ENCODE peak calls at places on chromosomes 2 and 18, in four cellular contexts. One of them, this sample, is unnamed.

GRCh38 chr2:51290725-51291124 is 258.8 kb upstream of the NRXN1 start:
- DNase-seq in HepG2: no peak
- DNase-seq in H1: no peak
- DNase-seq in GM12878: no peak
- DNase-seq in this sample: no peak

GRCh38 chr2:177029501-177029900 is 183.1 kb upstream of the HNRNPA3 start:
- DNase-seq in H1: no peak
- DNase-seq in GM12878: no peak
- DNase-seq in HepG2: no peak
- DNase-seq in this sample: no peak

GRCh38 chr18:8942909-8943545 is 159.5 kb upstream of the NDUFV2 start:
- DNase-seq in H1: no peak
- DNase-seq in HepG2: no peak
- DNase-seq in GM12878: no peak
- DNase-seq in this sample: no peak

GRCh38 chr2:95278051-95278471 is 3.8 kb downstream of the PROM2 start:
- DNase-seq in GM12878: no peak
- DNase-seq in H1: no peak
- DNase-seq in HepG2: no peak
- DNase-seq in this sample: no peak

GRCh38 chr2:241063093-241063551 is 39.0 kb downstream of the MTERF4 start:
- DNase-seq in HepG2: no peak
- DNase-seq in GM12878: no peak
- DNase-seq in H1: no peak
- DNase-seq in this sample: no peak

GRCh38 chr18:37299471-37300304 is 265.9 kb downstream of the CELF4 start:
- DNase-seq in HepG2: peak; percentile 97
- DNase-seq in H1: no peak
- DNase-seq in GM12878: peak; percentile 8
- DNase-seq in this sample: peak; percentile 18

GRCh38 chr18:62170857-62171256 is 16.0 kb downstream of the PIGN start:
- DNase-seq in GM12878: no peak
- DNase-seq in HepG2: no peak
- DNase-seq in H1: no peak
- DNase-seq in this sample: no peak

GRCh38 chr2:164495491-164496223 is 125.6 kb downstream of the GRB14 start:
- DNase-seq in H1: no peak
- DNase-seq in HepG2: peak; percentile 65
- DNase-seq in GM12878: no peak
- DNase-seq in this sample: peak; percentile 33

GRCh38 chr2:20645301-20645701 is 5.6 kb downstream of the HS1BP3 start:
- DNase-seq in GM12878: no peak
- DNase-seq in HepG2: no peak
- DNase-seq in H1: no peak
- DNase-seq in this sample: no peak

GRCh38 chr2:70906439-70907018 is 29.2 kb upstream of the ATP6V1B1 start:
- DNase-seq in HepG2: no peak
- DNase-seq in GM12878: no peak
- DNase-seq in H1: peak; percentile 48
- DNase-seq in this sample: no peak

GRCh38 chr18:9403795-9404564 is 69.4 kb downstream of the TWSG1 start:
- DNase-seq in HepG2: peak; percentile 54
- DNase-seq in H1: peak; percentile 68
- DNase-seq in GM12878: no peak
- DNase-seq in this sample: no peak

GRCh38 chr18:55753643-55754255 is 165.8 kb upstream of the TCF4 start:
- DNase-seq in HepG2: no peak
- DNase-seq in GM12878: no peak
- DNase-seq in H1: no peak
- DNase-seq in this sample: no peak

GRCh38 chr2:119536209-119536608 is 8.0 kb upstream of the CFAP221 start:
- DNase-seq in HepG2: no peak
- DNase-seq in GM12878: no peak
- DNase-seq in H1: no peak
- DNase-seq in this sample: no peak

GRCh38 chr2:19070866-19071265 is 287.6 kb downstream of the OSR1 start:
- DNase-seq in H1: no peak
- DNase-seq in GM12878: no peak
- DNase-seq in HepG2: no peak
- DNase-seq in this sample: no peak

GRCh38 chr2:222747526-222748160 is 76.2 kb downstream of the MOGAT1 start:
- DNase-seq in GM12878: no peak
- DNase-seq in HepG2: no peak
- DNase-seq in H1: no peak
- DNase-seq in this sample: no peak

GRCh38 chr2:189407161-189407943 is 33.9 kb upstream of the WDR75 start:
- DNase-seq in GM12878: no peak
- DNase-seq in H1: no peak
- DNase-seq in HepG2: no peak
- DNase-seq in this sample: no peak

GRCh38 chr2:120866483-120867140 is 130.9 kb downstream of the GLI2 start:
- DNase-seq in GM12878: no peak
- DNase-seq in HepG2: no peak
- DNase-seq in H1: no peak
- DNase-seq in this sample: no peak

GRCh38 chr2:148006249-148007007 is 14.1 kb downstream of the ORC4 start:
- DNase-seq in H1: no peak
- DNase-seq in GM12878: no peak
- DNase-seq in HepG2: no peak
- DNase-seq in this sample: no peak

GRCh38 chr2:207409525-207409924 is 120.2 kb upstream of the CREB1 start:
- DNase-seq in H1: no peak
- DNase-seq in HepG2: no peak
- DNase-seq in GM12878: no peak
- DNase-seq in this sample: no peak

GRCh38 chr18:40096675-40097074 is 1858.4 kb upstream of the PIK3C3 start:
- DNase-seq in GM12878: no peak
- DNase-seq in H1: no peak
- DNase-seq in HepG2: no peak
- DNase-seq in this sample: no peak

GRCh38 chr2:142037744-142038143 is 93.1 kb downstream of the LRP1B start:
- DNase-seq in H1: no peak
- DNase-seq in HepG2: no peak
- DNase-seq in GM12878: no peak
- DNase-seq in this sample: no peak

GRCh38 chr2:3280197-3280596 is 97.4 kb downstream of the EIPR1 start:
- DNase-seq in GM12878: no peak
- DNase-seq in H1: no peak
- DNase-seq in HepG2: no peak
- DNase-seq in this sample: no peak
- TF ChIP-seq SUZ12 in GM12878: no peak
- TF ChIP-seq SUZ12 in H1: no peak
- TF ChIP-seq SUZ12 in HepG2: no peak
- TF ChIP-seq SUZ12 in this sample: no peak

DNA sequence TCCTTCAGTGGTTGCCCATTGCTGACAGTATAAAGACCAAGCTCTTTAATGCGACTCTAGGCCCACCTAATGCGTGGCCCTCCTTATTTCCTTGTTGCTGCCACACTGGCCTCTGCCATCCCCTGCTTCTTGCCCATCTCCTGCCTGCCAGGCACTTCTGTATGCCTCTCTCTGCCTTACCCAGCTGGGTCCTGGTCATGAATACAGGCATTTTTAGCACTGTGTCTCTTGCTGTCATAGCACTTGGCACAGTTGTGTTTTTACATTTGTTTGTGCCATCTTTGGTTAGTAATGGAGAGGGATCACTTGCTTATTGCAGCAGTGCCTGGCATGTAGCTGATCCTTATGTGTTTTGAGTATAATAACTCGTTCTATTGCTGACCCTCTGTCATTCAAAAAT is 38.7 kb downstream of the MAP4K4 start:
- DNase-seq in GM12878: no peak
- DNase-seq in H1: no peak
- DNase-seq in HepG2: no peak
- DNase-seq in this sample: no peak
- H3K4me1 ChIP-seq in GM12878: no peaks in the 10 kb centered on the region
- H3K4me1 ChIP-seq in H1: peaks cover 12% of the 10 kb centered on the region
- H3K4me1 ChIP-seq in HepG2: peaks cover 100% of the 10 kb centered on the region
- H3K4me1 ChIP-seq in this sample: peaks cover 15% of the 10 kb centered on the region

GRCh38 chr2:85631316-85631715 is 15.3 kb downstream of the USP39 start:
- DNase-seq in GM12878: no peak
- DNase-seq in H1: no peak
- DNase-seq in HepG2: no peak
- DNase-seq in this sample: no peak

GRCh38 chr2:85623991-85624390 is 8.0 kb downstream of the USP39 start:
- DNase-seq in HepG2: no peak
- DNase-seq in GM12878: no peak
- DNase-seq in H1: no peak
- DNase-seq in this sample: no peak

DNA sequence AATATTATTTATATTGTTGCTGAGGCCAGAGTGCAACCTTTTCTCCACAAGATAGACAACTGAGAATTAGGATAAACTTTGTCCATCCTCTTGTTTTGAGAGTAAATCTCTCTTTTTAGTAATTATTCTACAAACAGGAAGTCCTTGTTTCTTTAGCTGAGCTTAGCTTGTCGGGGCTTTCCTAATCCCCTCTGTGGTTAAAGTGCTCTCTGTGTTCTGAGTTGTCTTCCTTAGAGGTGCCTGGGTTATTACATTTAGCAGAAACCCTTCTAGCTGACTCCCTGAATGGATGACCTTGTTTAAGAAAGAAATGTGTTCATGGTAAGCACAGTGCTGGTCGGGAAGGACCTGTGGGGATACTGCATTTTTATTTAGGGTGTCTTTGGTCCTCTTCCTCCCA is 12.7 kb downstream of the USP39 start:
- DNase-seq in GM12878: no peak
- DNase-seq in H1: no peak
- DNase-seq in HepG2: no peak
- DNase-seq in this sample: no peak
- H3K4me3 ChIP-seq in GM12878: no peak overlapping the region
- H3K4me3 ChIP-seq in H1: no peak overlapping the region
- H3K4me3 ChIP-seq in HepG2: no peak overlapping the region
- H3K4me3 ChIP-seq in this sample: no peak overlapping the region

DNA sequence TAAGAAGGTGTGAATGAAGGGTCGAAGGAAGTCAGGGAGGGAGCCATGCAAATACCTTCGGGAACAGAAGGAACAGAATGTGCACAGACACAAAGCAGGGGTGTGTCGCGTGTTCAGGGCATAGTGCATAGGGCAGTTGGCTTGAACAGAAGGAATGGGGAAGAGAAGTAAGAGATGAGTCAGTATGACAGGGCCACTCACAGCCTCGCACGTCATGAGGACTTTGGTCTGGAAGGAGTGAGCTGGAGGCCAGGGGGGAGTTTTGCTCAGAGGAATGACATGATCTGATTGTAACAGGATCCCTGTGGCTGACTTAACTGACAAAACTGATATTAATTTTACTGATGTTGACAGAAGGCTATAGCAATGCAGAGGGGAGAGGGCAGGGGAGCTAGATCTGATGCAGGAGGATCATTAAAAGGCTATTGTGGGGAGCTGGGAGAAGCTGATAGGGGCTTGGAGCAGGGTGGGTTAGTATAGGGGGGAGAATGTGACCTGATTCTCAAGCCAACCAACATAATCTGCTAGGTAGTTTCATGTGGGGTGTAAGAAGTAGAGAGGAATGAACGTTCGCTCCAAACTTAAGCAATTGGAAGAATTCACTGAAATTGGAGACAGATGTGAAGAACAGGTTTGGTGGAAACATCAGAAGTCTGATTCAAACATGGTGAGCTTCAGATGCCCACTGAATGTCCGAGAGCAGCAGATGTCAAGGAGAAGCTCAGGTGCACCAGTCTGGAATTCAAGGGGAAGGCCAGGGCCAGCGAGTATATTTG is 60.4 kb upstream of the COPS8 start:
- DNase-seq in GM12878: no peak
- DNase-seq in HepG2: peak; percentile 80
- DNase-seq in H1: no peak
- DNase-seq in this sample: no peak
- TF ChIP-seq SUZ12 in GM12878: no peak
- TF ChIP-seq SUZ12 in HepG2: no peak
- TF ChIP-seq SUZ12 in H1: no peak
- TF ChIP-seq SUZ12 in this sample: no peak

GRCh38 chr18:10482985-10483949 is 28.8 kb downstream of the APCDD1 start:
- DNase-seq in GM12878: peak; percentile 73
- DNase-seq in H1: no peak
- DNase-seq in HepG2: no peak
- DNase-seq in this sample: no peak
- H3K4me1 ChIP-seq in GM12878: peaks cover 22% of the 10 kb centered on the region
- H3K4me1 ChIP-seq in H1: peaks cover 6% of the 10 kb centered on the region
- H3K4me1 ChIP-seq in HepG2: no peaks in the 10 kb centered on the region
- H3K4me1 ChIP-seq in this sample: peaks cover under 1% of the 10 kb centered on the region

GRCh38 chr18:35972197-35973000 is at the start of gene RMP24:
- DNase-seq in GM12878: peak; percentile 84
- DNase-seq in H1: peak; percentile 94
- DNase-seq in HepG2: peak; percentile 94
- DNase-seq in this sample: peak; percentile 91

GRCh38 chr18:35969676-35970075 is 2.8 kb upstream of the RMP24 start:
- DNase-seq in HepG2: no peak
- DNase-seq in GM12878: no peak
- DNase-seq in H1: no peak
- DNase-seq in this sample: no peak

GRCh38 chr18:35974181-35974580 is 1.7 kb downstream of the RMP24 start:
- DNase-seq in H1: no peak
- DNase-seq in HepG2: no peak
- DNase-seq in GM12878: no peak
- DNase-seq in this sample: no peak

GRCh38 chr18:35971661-35972196 is 750 bp upstream of the RMP24 start:
- DNase-seq in H1: no peak
- DNase-seq in GM12878: no peak
- DNase-seq in HepG2: peak; percentile 10
- DNase-seq in this sample: no peak

GRCh38 chr18:35973650-35974049 is 1.2 kb downstream of the RMP24 start:
- DNase-seq in H1: no peak
- DNase-seq in HepG2: no peak
- DNase-seq in GM12878: no peak
- DNase-seq in this sample: no peak
- H3K4me3 ChIP-seq in H1: peak overlapping the region; percentile 90
- H3K4me3 ChIP-seq in HepG2: peak overlapping the region; percentile 99
- H3K4me3 ChIP-seq in GM12878: peak overlapping the region; percentile 94
- H3K4me3 ChIP-seq in this sample: peak overlapping the region; percentile 90

DNA sequence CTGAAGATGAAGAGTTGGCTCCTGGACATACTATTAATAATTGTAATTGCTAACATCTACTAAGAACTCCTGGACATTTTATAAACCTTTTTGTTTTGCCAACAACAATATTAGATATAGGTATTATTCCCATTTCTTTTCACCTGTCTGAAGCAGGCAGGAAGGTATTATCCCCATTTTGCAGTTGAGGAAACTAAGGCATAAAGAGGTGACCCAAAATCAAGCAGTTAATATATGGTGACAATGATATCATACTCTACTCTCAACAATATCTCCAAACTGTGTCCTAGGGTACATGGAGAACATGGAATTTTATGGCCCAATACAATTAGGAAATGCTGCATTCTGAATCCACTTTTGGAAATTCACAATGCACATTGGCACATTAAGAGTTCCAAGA is 1.8 kb upstream of the NMI start:
- DNase-seq in GM12878: no peak
- DNase-seq in HepG2: no peak
- DNase-seq in H1: no peak
- DNase-seq in this sample: no peak
- TF ChIP-seq SUZ12 in GM12878: no peak
- TF ChIP-seq SUZ12 in HepG2: no peak
- TF ChIP-seq SUZ12 in H1: no peak
- TF ChIP-seq SUZ12 in this sample: no peak

GRCh38 chr18:48781041-48781989 is 169.4 kb downstream of the SMAD7 start:
- DNase-seq in GM12878: no peak
- DNase-seq in HepG2: peak; percentile 92
- DNase-seq in H1: no peak
- DNase-seq in this sample: no peak
- H3K4me1 ChIP-seq in GM12878: peaks cover 69% of the 10 kb centered on the region
- H3K4me1 ChIP-seq in HepG2: peaks cover 55% of the 10 kb centered on the region
- H3K4me1 ChIP-seq in H1: peaks cover 2% of the 10 kb centered on the region
- H3K4me1 ChIP-seq in this sample: peaks cover 21% of the 10 kb centered on the region